ENCODE peak calls at places on chromosomes 5 and 9, in six cellular contexts. E is ovary, O is tibial nerve, L is right lobe of liver, A is body of pancreas, Y is A549. K is an unnamed sample.

GRCh38 chr5:103778915-103779314 is 216.3 kb upstream of the NUDT12 start:
- DNase-seq in E (no peak), O (no peak), L (no peak), A (no peak), Y (no peak), K (no peak)

GRCh38 chr5:34738381-34738780 is 82.3 kb downstream of the RAI14 start:
- DNase-seq in E (no peak), O (no peak), L (peak; percentile 62), A (peak; percentile 59), Y (no peak), K (no peak)

GRCh38 chr9:136322756-136323330 is 4.5 kb upstream of the GPSM1 start:
- DNase-seq in E (no peak), O (no peak), L (no peak), A (no peak), Y (no peak), K (no peak)

GRCh38 chr9:97515662-97516061 is 14.2 kb downstream of the TMOD1 start:
- DNase-seq in E (no peak), O (no peak), L (no peak), A (no peak), Y (no peak), K (no peak)

GRCh38 chr5:146213210-146213838 is 9.9 kb downstream of the RBM27 start:
- DNase-seq in E (no peak), O (no peak), L (no peak), A (no peak), Y (peak; percentile 41), K (peak; percentile 50)

GRCh38 chr5:176647870-176648466 is 684 bp downstream of the TSPAN17 start:
- DNase-seq in E (peak; percentile 83), O (peak; percentile 26), L (peak; percentile 72), A (peak; percentile 77), Y (no peak), K (peak; percentile 69)

GRCh38 chr9:127720031-127720864 is 4.4 kb downstream of the TTC16 start:
- DNase-seq in E (no peak), O (no peak), L (no peak), A (no peak), Y (no peak), K (no peak)

GRCh38 chr5:168409601-168410458 is 76.4 kb upstream of the RARS1 start:
- DNase-seq in E (no peak), O (no peak), L (no peak), A (no peak), Y (no peak), K (no peak)

GRCh38 chr5:143177263-143177994 is 226.1 kb downstream of the NR3C1 start:
- DNase-seq in E (no peak), O (no peak), L (no peak), A (no peak), Y (peak; percentile 76), K (no peak)

GRCh38 chr5:81014348-81014747 is 54.2 kb downstream of the RASGRF2 start:
- DNase-seq in E (no peak), O (no peak), L (no peak), A (no peak), Y (no peak), K (no peak)

GRCh38 chr5:123441408-123441807 is 18.2 kb upstream of the CEP120 start:
- DNase-seq in E (no peak), O (no peak), L (no peak), A (no peak), Y (no peak), K (no peak)

GRCh38 chr9:6552033-6552737 is 93.3 kb downstream of the GLDC start:
- DNase-seq in E (no peak), O (no peak), L (no peak), A (no peak), Y (no peak), K (no peak)

GRCh38 chr9:36327903-36328302 is 69.7 kb upstream of the GNE start:
- DNase-seq in E (no peak), O (no peak), L (no peak), A (no peak), Y (no peak), K (no peak)

GRCh38 chr5:43017438-43017820 is 22.7 kb downstream of the ANXA2R start:
- DNase-seq in E (peak; percentile 41), O (no peak), L (peak; percentile 49), A (no peak), Y (no peak), K (peak; percentile 62)

GRCh38 chr5:43020294-43020711 is 19.8 kb downstream of the ANXA2R start:
- DNase-seq in E (no peak), O (no peak), L (no peak), A (no peak), Y (no peak), K (peak; percentile 75)

GRCh38 chr5:43016217-43016779 is 23.8 kb downstream of the ANXA2R start:
- DNase-seq in E (no peak), O (no peak), L (no peak), A (no peak), Y (no peak), K (no peak)

GRCh38 chr5:43019293-43019614 is 20.9 kb downstream of the ANXA2R start:
- DNase-seq in E (no peak), O (no peak), L (no peak), A (no peak), Y (no peak), K (no peak)

GRCh38 chr5:43019615-43020293 is 20.4 kb downstream of the ANXA2R start:
- DNase-seq in E (peak; percentile 44), O (no peak), L (peak; percentile 75), A (peak; percentile 62), Y (peak; percentile 88), K (peak; percentile 92)
- TF ChIP-seq POLR2A in E (no peak), O (no peak), L (peak; percentile 39), A (no peak), Y (no peak), K (peak; percentile 64)

DNA sequence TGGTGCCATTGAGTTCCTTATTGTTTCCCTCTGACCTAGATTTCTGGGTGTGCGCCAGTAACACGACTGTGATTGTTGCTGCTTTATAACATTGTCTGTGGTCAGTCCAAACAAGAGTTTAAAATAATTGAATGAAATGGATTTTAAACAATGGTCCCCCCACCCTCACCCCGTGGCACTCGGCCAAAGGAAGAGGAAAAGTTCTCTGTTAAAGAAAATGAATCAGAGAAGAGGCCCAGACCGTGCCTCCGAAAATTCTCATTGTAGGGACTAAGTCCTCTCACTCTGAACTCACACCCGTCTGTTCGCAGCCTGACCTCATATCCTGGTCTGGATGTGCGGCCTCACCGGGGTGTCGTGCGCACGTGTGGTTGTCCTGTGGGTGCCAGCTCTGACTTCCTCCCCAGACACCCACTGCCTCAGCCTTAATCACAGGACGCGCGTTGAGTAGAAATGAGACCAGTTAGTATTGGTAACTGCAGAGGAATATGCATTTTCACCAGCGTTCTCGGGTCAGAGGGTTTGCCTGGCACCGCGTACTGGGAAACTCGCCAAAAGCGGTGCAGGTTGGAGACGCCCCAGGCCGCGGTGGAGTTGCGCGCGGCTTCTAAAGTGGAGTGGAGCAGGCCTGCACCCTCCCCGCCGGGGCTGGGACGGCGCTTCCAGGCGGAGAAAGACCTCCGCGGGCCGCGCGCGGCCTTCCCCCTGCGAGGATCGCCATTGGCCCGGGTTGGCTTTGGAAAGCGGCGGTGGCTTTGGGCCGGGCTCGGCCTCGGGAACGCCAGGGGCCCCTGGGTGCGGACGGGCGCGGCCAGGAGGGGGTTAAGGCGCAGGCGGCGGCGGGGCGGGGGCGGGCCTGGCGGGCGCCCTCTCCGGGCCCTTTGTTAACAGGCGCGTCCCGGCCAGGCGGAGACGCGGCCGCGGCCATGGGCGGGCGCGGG is at the start of gene ABL1:
- DNase-seq in E (peak; percentile 85), O (peak; percentile 64), L (peak; percentile 87), A (peak; percentile 77), Y (peak; percentile 85), K (peak; percentile 86)
- TF ChIP-seq POLR2A in E (no peak), O (no peak), L (peak; percentile 43), A (no peak), Y (peak; percentile 15), K (peak; percentile 51)

GRCh38 chr9:90645721-90646120 is 3.1 kb upstream of the DIRAS2 start:
- DNase-seq in E (no peak), O (no peak), L (no peak), A (no peak), Y (no peak), K (no peak)

GRCh38 chr9:90647843-90648242 is 5.2 kb upstream of the DIRAS2 start:
- DNase-seq in E (no peak), O (no peak), L (no peak), A (no peak), Y (no peak), K (no peak)

GRCh38 chr9:90641868-90642558 is 611 bp downstream of the DIRAS2 start:
- DNase-seq in E (no peak), O (no peak), L (no peak), A (no peak), Y (no peak), K (no peak)

GRCh38 chr9:90641090-90641489 is 1.5 kb downstream of the DIRAS2 start:
- DNase-seq in E (no peak), O (no peak), L (no peak), A (no peak), Y (no peak), K (no peak)

DNA sequence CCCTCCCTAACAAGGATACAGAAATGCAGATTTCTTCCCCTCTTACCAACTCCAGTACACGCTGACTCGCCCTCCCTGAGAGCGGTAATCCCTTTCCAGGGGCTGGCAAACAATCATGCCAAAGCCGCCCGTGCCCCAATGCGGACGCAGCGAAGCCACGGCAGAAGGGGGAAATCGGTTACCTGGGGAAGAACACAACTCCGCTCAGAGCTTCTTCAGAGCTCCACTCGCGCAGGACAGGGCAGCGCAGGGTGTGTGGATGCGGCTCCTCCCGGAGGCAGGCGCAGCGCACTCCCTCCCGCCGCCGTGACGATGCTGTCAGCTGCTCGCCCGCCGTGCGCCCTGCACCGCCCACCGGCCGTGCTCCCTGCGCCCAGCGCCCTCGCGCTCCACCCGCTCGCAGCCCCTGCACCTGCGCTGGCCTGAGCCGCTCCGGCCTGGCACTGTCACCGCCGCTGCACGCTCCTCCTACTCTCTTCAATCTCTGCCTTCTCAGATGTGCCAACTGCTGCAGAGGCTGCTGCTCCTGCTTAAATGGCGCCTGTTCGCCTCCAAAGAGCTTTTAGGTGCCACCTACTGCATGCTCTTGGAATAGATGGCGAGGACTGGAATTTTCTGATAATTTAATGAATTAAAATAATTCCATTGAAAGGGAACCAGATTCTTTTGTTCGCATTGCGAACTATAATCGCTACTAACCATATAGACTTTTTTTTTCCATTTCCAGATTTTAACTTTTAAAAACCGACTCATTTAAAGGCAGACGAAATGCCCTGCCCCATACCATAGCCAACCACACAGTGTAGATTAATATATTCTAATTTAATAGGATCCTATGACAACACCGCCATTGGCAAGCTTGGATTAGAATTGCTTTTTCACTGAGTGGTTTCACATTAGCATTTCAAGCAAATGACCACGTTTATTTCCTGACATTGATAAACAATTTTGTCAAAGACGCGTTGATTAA is at the start of gene DIRAS2:
- DNase-seq in E (peak; percentile 37), O (no peak), L (peak; percentile 79), A (peak; percentile 77), Y (peak; percentile 75), K (no peak)
- TF ChIP-seq POLR2A in E (no peak), O (no peak), L (peak; percentile 68), A (peak; percentile 41), Y (no peak), K (no peak)

GRCh38 chr9:93577940-93578682 is 1.7 kb downstream of the PHF2 start:
- DNase-seq in E (peak; percentile 59), O (no peak), L (peak; percentile 43), A (no peak), Y (no peak), K (no peak)

GRCh38 chr9:93575706-93576295 is 583 bp upstream of the PHF2 start:
- DNase-seq in E (peak; percentile 80), O (peak; percentile 49), L (peak; percentile 65), A (peak; percentile 39), Y (peak; percentile 39), K (peak; percentile 85)

GRCh38 chr9:93576296-93577044 is at the start of gene PHF2:
- DNase-seq in E (peak; percentile 73), O (no peak), L (peak; percentile 54), A (no peak), Y (no peak), K (peak; percentile 76)

GRCh38 chr9:93578844-93579243 is 2.5 kb downstream of the PHF2 start:
- DNase-seq in E (peak; percentile 7), O (no peak), L (no peak), A (no peak), Y (no peak), K (no peak)

GRCh38 chr9:93577045-93577939 is 908 bp downstream of the PHF2 start:
- DNase-seq in E (peak; percentile 74), O (no peak), L (peak; percentile 55), A (no peak), Y (no peak), K (peak; percentile 54)
- TF ChIP-seq POLR2A in E (no peak), O (no peak), L (no peak), A (no peak), Y (no peak), K (peak; percentile 21)

K was measured in erythroblast.